ENCODE peak calls at places on chromosomes 4 and X, in four cellular contexts. One of them, this sample, is unnamed.

GRCh38 chr4:134328741-134329140 is 127.2 kb upstream of the PABPC4L start:
- DNase-seq in H1: no peak
- DNase-seq in HepG2: no peak
- DNase-seq in SK-N-SH: no peak
- DNase-seq in this sample: no peak

GRCh38 chr4:120163895-120164294 is 97.2 kb upstream of the MAD2L1 start:
- DNase-seq in H1: no peak
- DNase-seq in HepG2: no peak
- DNase-seq in SK-N-SH: no peak
- DNase-seq in this sample: no peak

GRCh38 chr4:32775049-32775448 is 2054.9 kb downstream of the PCDH7 start:
- DNase-seq in H1: no peak
- DNase-seq in HepG2: peak; percentile 59
- DNase-seq in SK-N-SH: peak; percentile 1
- DNase-seq in this sample: no peak

GRCh38 chr4:110216079-110216478 is 17.7 kb upstream of the ELOVL6 start:
- DNase-seq in H1: no peak
- DNase-seq in HepG2: no peak
- DNase-seq in SK-N-SH: no peak
- DNase-seq in this sample: no peak

GRCh38 chrX:65610040-65610439 is 57.4 kb upstream of the MSN start:
- DNase-seq in H1: no peak
- DNase-seq in HepG2: no peak
- DNase-seq in SK-N-SH: no peak
- DNase-seq in this sample: no peak

GRCh38 chrX:134622056-134622812 is 36.0 kb downstream of the PLAC1 start:
- DNase-seq in H1: no peak
- DNase-seq in HepG2: no peak
- DNase-seq in SK-N-SH: no peak
- DNase-seq in this sample: peak; percentile 35

GRCh38 chr4:72525938-72526337 is 43.1 kb downstream of the ADAMTS3 start:
- DNase-seq in H1: no peak
- DNase-seq in HepG2: no peak
- DNase-seq in SK-N-SH: no peak
- DNase-seq in this sample: no peak

GRCh38 chr4:103994059-103994458 is 274.3 kb upstream of the TACR3 start:
- DNase-seq in H1: no peak
- DNase-seq in HepG2: peak; percentile 10
- DNase-seq in SK-N-SH: no peak
- DNase-seq in this sample: no peak

GRCh38 chr4:123361195-123361861 is 35.3 kb upstream of the SPRY1 start:
- DNase-seq in H1: no peak
- DNase-seq in HepG2: no peak
- DNase-seq in SK-N-SH: no peak
- DNase-seq in this sample: no peak

DNA sequence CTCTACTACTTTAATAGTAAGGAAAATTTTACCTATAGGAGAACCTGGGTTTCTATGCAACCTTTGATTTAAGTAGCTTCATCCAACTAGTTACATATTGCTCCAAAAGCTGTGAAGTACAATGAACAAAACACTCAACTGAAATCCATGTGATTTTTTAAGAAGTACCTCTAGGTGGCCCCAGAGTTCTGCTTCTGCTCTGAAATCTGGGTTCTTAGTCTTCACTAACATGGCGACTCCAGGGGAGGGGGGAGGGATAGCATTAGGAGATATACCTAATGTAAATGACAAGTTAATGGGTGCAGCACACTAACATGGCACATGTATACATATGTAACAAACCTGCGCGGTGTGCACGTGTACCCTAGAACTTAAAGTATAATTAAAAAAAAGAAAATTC is 73.4 kb upstream of the MAGEB2 start:
- DNase-seq in H1: no peak
- DNase-seq in HepG2: peak; percentile 27
- DNase-seq in SK-N-SH: peak; percentile 37
- DNase-seq in this sample: no peak
- TF ChIP-seq TCF12 in H1: no peak
- TF ChIP-seq TCF12 in HepG2: no peak
- TF ChIP-seq TCF12 in SK-N-SH: no peak
- TF ChIP-seq TCF12 in this sample: no peak

DNA sequence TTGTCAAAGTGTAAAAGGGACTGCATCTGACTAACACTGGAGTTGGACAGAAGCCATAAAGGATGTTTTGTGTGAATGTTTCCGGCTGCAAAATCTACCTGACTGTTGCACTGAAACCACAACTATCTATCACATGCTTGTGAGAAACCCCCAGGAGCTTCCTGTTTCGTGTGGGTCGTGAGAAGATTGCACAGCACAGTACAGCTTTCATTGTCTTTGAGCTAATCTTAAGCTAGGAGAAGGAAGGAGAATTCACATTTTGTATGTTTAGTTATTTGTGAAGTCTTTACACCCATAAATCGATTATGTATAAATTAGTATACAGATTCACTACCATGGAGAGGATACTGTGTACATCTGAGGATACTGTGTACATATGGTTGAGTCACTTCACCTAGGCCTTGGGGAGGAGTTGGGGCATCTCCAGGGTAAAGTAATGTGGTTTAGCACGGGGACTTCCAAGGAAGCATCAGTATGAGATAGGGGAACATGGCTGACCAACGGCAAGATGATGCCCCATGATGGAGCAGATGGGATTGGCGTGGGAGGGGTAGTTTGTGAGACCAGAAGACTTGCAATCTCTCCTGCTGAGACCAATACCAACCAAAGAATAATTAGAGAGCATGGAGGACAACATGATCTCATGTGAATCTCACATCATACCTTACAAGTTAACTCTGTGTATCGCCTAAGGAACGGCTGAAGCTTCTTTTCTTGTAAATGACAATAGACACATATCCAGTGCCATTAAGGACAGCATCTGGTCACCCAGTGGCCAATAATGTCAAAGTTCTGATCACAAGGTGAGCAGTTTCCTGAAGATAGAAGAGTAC is 43.1 kb upstream of the FAM9C start:
- DNase-seq in H1: no peak
- DNase-seq in HepG2: no peak
- DNase-seq in SK-N-SH: no peak
- DNase-seq in this sample: peak; percentile 99
- TF ChIP-seq TCF12 in H1: no peak
- TF ChIP-seq TCF12 in HepG2: no peak
- TF ChIP-seq TCF12 in SK-N-SH: peak; percentile 41
- TF ChIP-seq TCF12 in this sample: peak; percentile 88

GRCh38 chrX:71017396-71017939 is 50.7 kb downstream of the SNX12 start:
- DNase-seq in H1: no peak
- DNase-seq in HepG2: no peak
- DNase-seq in SK-N-SH: no peak
- DNase-seq in this sample: no peak
- TF ChIP-seq TCF12 in H1: no peak
- TF ChIP-seq TCF12 in HepG2: no peak
- TF ChIP-seq TCF12 in SK-N-SH: no peak
- TF ChIP-seq TCF12 in this sample: no peak

DNA sequence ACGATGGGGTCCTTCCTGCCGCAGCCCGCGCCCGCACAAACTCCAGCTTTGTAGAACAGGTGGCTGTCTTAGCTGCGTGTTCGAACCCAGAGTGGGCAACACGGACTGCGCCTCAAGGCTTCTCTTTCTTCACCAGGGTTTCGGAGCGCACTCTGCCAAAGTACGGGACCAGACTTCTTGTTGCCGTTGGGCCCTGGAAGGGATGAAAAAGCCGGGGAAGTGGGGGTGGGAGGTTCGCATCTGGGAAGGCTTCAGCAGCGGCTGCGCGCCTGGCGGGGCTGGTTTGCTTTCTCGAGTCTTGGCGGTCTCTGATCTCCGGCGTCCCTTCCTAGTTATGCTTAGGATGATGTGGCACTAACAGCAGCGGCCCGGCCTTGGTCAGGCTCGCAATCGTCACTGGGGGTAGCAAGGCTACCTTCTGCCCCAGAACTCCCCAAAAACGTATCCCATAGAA is 673 bp downstream of the PARM1 start:
- DNase-seq in H1: no peak
- DNase-seq in HepG2: no peak
- DNase-seq in SK-N-SH: peak; percentile 6
- DNase-seq in this sample: no peak
- TF ChIP-seq TCF12 in H1: no peak
- TF ChIP-seq TCF12 in HepG2: no peak
- TF ChIP-seq TCF12 in SK-N-SH: no peak
- TF ChIP-seq TCF12 in this sample: no peak

DNA sequence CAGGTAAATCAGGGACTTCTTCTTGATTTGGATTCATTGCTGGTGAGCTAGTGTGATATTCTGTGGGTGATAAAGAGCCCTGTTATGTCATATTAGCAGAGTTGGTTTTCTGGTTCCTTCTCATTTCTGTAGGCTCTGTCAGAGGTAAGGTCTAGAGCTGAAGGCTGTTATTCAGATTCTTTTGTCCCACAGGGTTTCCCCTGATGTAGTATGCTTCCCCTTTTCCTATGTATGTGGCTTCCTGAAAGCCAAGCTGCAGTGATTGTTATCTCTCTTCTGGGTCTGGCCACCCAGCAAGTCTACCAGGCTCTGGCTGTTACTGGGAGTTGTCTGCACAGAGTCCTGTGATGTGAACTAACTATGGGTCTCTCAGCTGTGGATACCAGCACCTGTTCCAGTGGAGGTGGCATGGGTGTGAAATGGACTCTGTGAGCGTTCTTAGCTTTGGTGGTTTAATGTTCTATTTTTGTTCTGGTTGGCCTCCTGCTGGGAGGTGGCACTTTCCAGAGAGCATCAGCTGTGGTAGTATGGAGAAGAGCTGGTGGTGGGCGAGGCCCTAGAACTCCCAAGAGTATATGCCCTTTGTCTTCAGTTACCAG is 373.7 kb downstream of the AR start:
- DNase-seq in H1: no peak
- DNase-seq in HepG2: no peak
- DNase-seq in SK-N-SH: no peak
- DNase-seq in this sample: no peak
- TF ChIP-seq TCF12 in H1: no peak
- TF ChIP-seq TCF12 in HepG2: no peak
- TF ChIP-seq TCF12 in SK-N-SH: no peak
- TF ChIP-seq TCF12 in this sample: no peak

GRCh38 chrX:150544835-150545790 is 23.3 kb upstream of the MTM1 start:
- DNase-seq in H1: no peak
- DNase-seq in HepG2: no peak
- DNase-seq in SK-N-SH: no peak
- DNase-seq in this sample: no peak

GRCh38 chrX:150540965-150541364 is 27.5 kb upstream of the MTM1 start:
- DNase-seq in H1: no peak
- DNase-seq in HepG2: no peak
- DNase-seq in SK-N-SH: no peak
- DNase-seq in this sample: no peak

GRCh38 chrX:150542846-150543229 is 25.6 kb upstream of the MTM1 start:
- DNase-seq in H1: no peak
- DNase-seq in HepG2: no peak
- DNase-seq in SK-N-SH: no peak
- DNase-seq in this sample: no peak

GRCh38 chrX:150544222-150544787 is 24.1 kb upstream of the MTM1 start:
- DNase-seq in H1: no peak
- DNase-seq in HepG2: peak; percentile 49
- DNase-seq in SK-N-SH: no peak
- DNase-seq in this sample: no peak

GRCh38 chrX:150543230-150544155 is 24.9 kb upstream of the MTM1 start:
- DNase-seq in H1: no peak
- DNase-seq in HepG2: no peak
- DNase-seq in SK-N-SH: no peak
- DNase-seq in this sample: peak; percentile 30
- TF ChIP-seq TCF12 in H1: no peak
- TF ChIP-seq TCF12 in HepG2: no peak
- TF ChIP-seq TCF12 in SK-N-SH: no peak
- TF ChIP-seq TCF12 in this sample: no peak

GRCh38 chr4:105620640-105621323 is 68.4 kb downstream of the ARHGEF38 start:
- DNase-seq in H1: no peak
- DNase-seq in HepG2: no peak
- DNase-seq in SK-N-SH: no peak
- DNase-seq in this sample: no peak
- TF ChIP-seq TCF12 in H1: no peak
- TF ChIP-seq TCF12 in HepG2: no peak
- TF ChIP-seq TCF12 in SK-N-SH: peak; percentile 67
- TF ChIP-seq TCF12 in this sample: peak; percentile 61

GRCh38 chr4:184250795-184251679 is 33.4 kb upstream of the ENPP6 start:
- DNase-seq in H1: peak; percentile 46
- DNase-seq in HepG2: peak; percentile 71
- DNase-seq in SK-N-SH: peak; percentile 70
- DNase-seq in this sample: no peak

GRCh38 chr4:184255361-184255760 is 37.7 kb upstream of the ENPP6 start:
- DNase-seq in H1: no peak
- DNase-seq in HepG2: no peak
- DNase-seq in SK-N-SH: peak; percentile 24
- DNase-seq in this sample: no peak

GRCh38 chr4:184252136-184253071 is 34.7 kb upstream of the ENPP6 start:
- DNase-seq in H1: peak; percentile 41
- DNase-seq in HepG2: no peak
- DNase-seq in SK-N-SH: no peak
- DNase-seq in this sample: no peak

GRCh38 chr4:184251680-184252000 is 34.0 kb upstream of the ENPP6 start:
- DNase-seq in H1: no peak
- DNase-seq in HepG2: no peak
- DNase-seq in SK-N-SH: no peak
- DNase-seq in this sample: no peak

DNA sequence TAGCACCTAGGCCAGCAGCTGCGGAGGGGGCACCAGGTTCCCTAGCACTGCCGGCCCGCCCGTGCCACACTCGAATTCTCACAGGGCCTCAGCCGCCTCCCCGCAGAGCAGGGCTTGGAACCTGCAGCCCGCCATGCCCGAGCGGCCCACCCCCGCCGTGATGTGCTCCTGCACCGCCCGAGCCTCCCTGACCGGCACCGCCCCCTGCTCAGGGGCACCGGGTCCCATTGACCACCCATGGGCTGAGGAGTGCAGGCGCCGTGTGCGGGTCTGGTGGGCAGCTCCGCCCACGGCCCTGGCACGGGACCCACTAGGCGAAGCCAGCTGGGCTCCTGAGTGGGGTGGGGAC is 35.4 kb upstream of the ENPP6 start:
- DNase-seq in H1: no peak
- DNase-seq in HepG2: no peak
- DNase-seq in SK-N-SH: no peak
- DNase-seq in this sample: no peak
- TF ChIP-seq TCF12 in H1: no peak
- TF ChIP-seq TCF12 in HepG2: no peak
- TF ChIP-seq TCF12 in SK-N-SH: no peak
- TF ChIP-seq TCF12 in this sample: no peak

GRCh38 chr4:84985952-84986351 is 19.5 kb upstream of the WDFY3 start:
- DNase-seq in H1: no peak
- DNase-seq in HepG2: peak; percentile 6
- DNase-seq in SK-N-SH: no peak
- DNase-seq in this sample: no peak
- TF ChIP-seq TCF12 in H1: no peak
- TF ChIP-seq TCF12 in HepG2: no peak
- TF ChIP-seq TCF12 in SK-N-SH: no peak
- TF ChIP-seq TCF12 in this sample: no peak

GRCh38 chrX:114344756-114345155 is 239.1 kb upstream of the HTR2C start:
- DNase-seq in H1: no peak
- DNase-seq in HepG2: peak; percentile 3
- DNase-seq in SK-N-SH: peak; percentile 31
- DNase-seq in this sample: no peak
- TF ChIP-seq TCF12 in H1: no peak
- TF ChIP-seq TCF12 in HepG2: no peak
- TF ChIP-seq TCF12 in SK-N-SH: no peak
- TF ChIP-seq TCF12 in this sample: no peak

This sample was measured in GM12878.